ENCODE peak calls at places on chromosomes 6 and 20, in five cellular contexts. J is right atrium auricular region; F is fibroblast of lung; S is CD8-positive, alpha-beta T cell; W is tibial nerve. I is an unnamed sample.

GRCh38 chr6:56499121-56499520 is 143.6 kb downstream of the DST start:
- DNase-seq in J (no peak), F (peak; percentile 29), S (no peak), W (no peak), I (peak; percentile 25)

GRCh38 chr6:35473075-35473848 is 5.1 kb downstream of the RPL10A start:
- DNase-seq in J (no peak), F (no peak), S (no peak), W (no peak), I (no peak)

GRCh38 chr20:33659341-33660034 is 2.6 kb upstream of the C20orf144 start:
- DNase-seq in J (no peak), F (no peak), S (no peak), W (no peak), I (no peak)

GRCh38 chr6:2651966-2652365 is 98.8 kb downstream of the MYLK4 start:
- DNase-seq in J (no peak), F (no peak), S (no peak), W (no peak), I (no peak)

GRCh38 chr20:62804632-62805364 is at the start of gene OGFR:
- DNase-seq in J (no peak), F (peak; percentile 50), S (peak; percentile 31), W (peak; percentile 55), I (peak; percentile 35)

GRCh38 chr20:10672579-10673127 is 1.1 kb downstream of the JAG1 start:
- DNase-seq in J (peak; percentile 74), F (peak; percentile 65), S (no peak), W (no peak), I (peak; percentile 62)

GRCh38 chr20:58011947-58012610 is 216.4 kb downstream of the ANKRD60 start:
- DNase-seq in J (no peak), F (no peak), S (no peak), W (no peak), I (no peak)

GRCh38 chr6:26159417-26160273 is 72.4 kb downstream of the HFE start:
- DNase-seq in J (no peak), F (peak; percentile 32), S (no peak), W (no peak), I (peak; percentile 39)

GRCh38 chr6:3578981-3579380 is 122.1 kb upstream of the SLC22A23 start:
- DNase-seq in J (no peak), F (no peak), S (no peak), W (no peak), I (no peak)

GRCh38 chr6:79672631-79673065 is 41.5 kb downstream of the SH3BGRL2 start:
- DNase-seq in J (no peak), F (peak; percentile 66), S (no peak), W (no peak), I (peak; percentile 40)

GRCh38 chr6:104161960-104162669 is 697.6 kb downstream of the HACE1 start:
- DNase-seq in J (no peak), F (no peak), S (no peak), W (no peak), I (peak; percentile 10)

GRCh38 chr20:137668-138131 is 4.7 kb upstream of the DEFB126 start:
- DNase-seq in J (no peak), F (no peak), S (no peak), W (no peak), I (no peak)

GRCh38 chr20:23350007-23350854 is at the start of gene NXT1:
- DNase-seq in J (peak; percentile 99), F (peak; percentile 99), S (peak; percentile 92), W (peak; percentile 90), I (peak; percentile 99)

GRCh38 chr6:170480045-170480714 is 72.9 kb downstream of the PSMB1 start:
- DNase-seq in J (no peak), F (peak; percentile 34), S (no peak), W (no peak), I (no peak)

GRCh38 chr6:40778186-40778585 is 191.0 kb upstream of the LRFN2 start:
- DNase-seq in J (no peak), F (no peak), S (no peak), W (no peak), I (no peak)

GRCh38 chr6:47992805-47993204 is 118.2 kb downstream of the PTCHD4 start:
- DNase-seq in J (no peak), F (no peak), S (no peak), W (no peak), I (no peak)

GRCh38 chr20:54456972-54457371 is 18.4 kb upstream of the DOK5 start:
- DNase-seq in J (no peak), F (no peak), S (no peak), W (no peak), I (no peak)

GRCh38 chr6:125950293-125950692 is 6.3 kb upstream of the HINT3 start:
- DNase-seq in J (no peak), F (peak; percentile 68), S (no peak), W (no peak), I (peak; percentile 79)

GRCh38 chr6:26045046-26045938 is 41.9 kb upstream of the HFE start:
- DNase-seq in J (peak; percentile 86), F (peak; percentile 96), S (peak; percentile 54), W (peak; percentile 64), I (peak; percentile 96)

GRCh38 chr6:8174571-8174970 is 72.2 kb upstream of the EEF1E1 start:
- DNase-seq in J (no peak), F (no peak), S (no peak), W (no peak), I (no peak)

GRCh38 chr20:6746901-6747609 is 20.4 kb upstream of the BMP2 start:
- DNase-seq in J (no peak), F (no peak), S (no peak), W (no peak), I (peak; percentile 36)

GRCh38 chr6:25692472-25692871 is 40.5 kb downstream of the SCGN start:
- DNase-seq in J (no peak), F (no peak), S (no peak), W (no peak), I (no peak)

GRCh38 chr6:41584205-41584604 is 38.0 kb downstream of the FOXP4 start:
- DNase-seq in J (no peak), F (no peak), S (no peak), W (no peak), I (no peak)

GRCh38 chr6:106114492-106114891 is 28.4 kb downstream of the PRDM1 start:
- DNase-seq in J (no peak), F (no peak), S (no peak), W (no peak), I (no peak)

GRCh38 chr6:170450946-170451761 is 102.0 kb downstream of the PSMB1 start:
- DNase-seq in J (peak; percentile 28), F (no peak), S (no peak), W (no peak), I (no peak)

GRCh38 chr6:139124887-139125672 is 9.8 kb upstream of the HECA start:
- DNase-seq in J (no peak), F (peak; percentile 74), S (peak; percentile 55), W (peak; percentile 19), I (peak; percentile 66)

GRCh38 chr6:79066828-79067227 is 11.2 kb downstream of the PHIP start:
- DNase-seq in J (no peak), F (no peak), S (no peak), W (no peak), I (no peak)

GRCh38 chr6:135314543-135314942 is 133.4 kb downstream of the MYB start:
- DNase-seq in J (no peak), F (no peak), S (no peak), W (no peak), I (no peak)

GRCh38 chr6:119830494-119831295 is 481.1 kb upstream of the MAN1A1 start:
- DNase-seq in J (no peak), F (peak; percentile 29), S (no peak), W (no peak), I (no peak)

GRCh38 chr20:39036851-39037250 is 74.7 kb downstream of the DHX35 start:
- DNase-seq in J (no peak), F (peak; percentile 66), S (no peak), W (no peak), I (no peak)

GRCh38 chr6:161033667-161034066 is 42.1 kb downstream of the MAP3K4 start:
- DNase-seq in J (no peak), F (no peak), S (no peak), W (no peak), I (peak; percentile 6)

GRCh38 chr20:50628853-50629674 is 62.3 kb downstream of the RIPOR3 start:
- DNase-seq in J (no peak), F (no peak), S (no peak), W (no peak), I (no peak)

GRCh38 chr6:56689114-56689513 is 46.4 kb upstream of the DST start:
- DNase-seq in J (no peak), F (no peak), S (no peak), W (no peak), I (no peak)

GRCh38 chr6:81309841-81310240 is 442.6 kb downstream of the TENT5A start:
- DNase-seq in J (no peak), F (peak; percentile 3), S (no peak), W (no peak), I (peak; percentile 64)

GRCh38 chr6:130322673-130323268 is 43.0 kb upstream of the TMEM200A start:
- DNase-seq in J (no peak), F (peak; percentile 85), S (no peak), W (no peak), I (peak; percentile 91)

GRCh38 chr6:36715469-36715868 is 17.8 kb downstream of the RAB44 start:
- DNase-seq in J (no peak), F (no peak), S (no peak), W (no peak), I (no peak)

GRCh38 chr6:36713846-36714245 is 16.2 kb downstream of the RAB44 start:
- DNase-seq in J (no peak), F (no peak), S (no peak), W (no peak), I (no peak)

GRCh38 chr6:36714511-36714910 is 16.9 kb downstream of the RAB44 start:
- DNase-seq in J (no peak), F (no peak), S (no peak), W (no peak), I (no peak)

GRCh38 chr6:36716476-36717093 is 19.0 kb downstream of the RAB44 start:
- DNase-seq in J (no peak), F (no peak), S (no peak), W (no peak), I (no peak)

GRCh38 chr6:36712816-36713215 is 15.2 kb downstream of the RAB44 start:
- DNase-seq in J (no peak), F (no peak), S (no peak), W (no peak), I (no peak)
- TF ChIP-seq CTCF in J (no peak), F (no peak), S (no peak), W (no peak), I (no peak)

GRCh38 chr6:1311400-1312192 is at the start of gene FOXQ1:
- DNase-seq in J (no peak), F (peak; percentile 76), S (no peak), W (no peak), I (peak; percentile 43)
- H3K4me3 ChIP-seq in J (peak within 1 kb of the TSS; percentile 19), F (peak within 1 kb of the TSS; percentile 89), S (no peak within 1 kb of the TSS), W (peak within 1 kb of the TSS; percentile 0), I (peak within 1 kb of the TSS; percentile 53)

GRCh38 chr6:127606131-127606562 is 29.2 kb downstream of the C6orf58 start:
- DNase-seq in J (no peak), F (peak; percentile 54), S (no peak), W (no peak), I (peak; percentile 54)
- TF ChIP-seq CTCF in J (no peak), F (peak; percentile 33), S (peak; percentile 15), W (no peak), I (peak; percentile 34)

DNA sequence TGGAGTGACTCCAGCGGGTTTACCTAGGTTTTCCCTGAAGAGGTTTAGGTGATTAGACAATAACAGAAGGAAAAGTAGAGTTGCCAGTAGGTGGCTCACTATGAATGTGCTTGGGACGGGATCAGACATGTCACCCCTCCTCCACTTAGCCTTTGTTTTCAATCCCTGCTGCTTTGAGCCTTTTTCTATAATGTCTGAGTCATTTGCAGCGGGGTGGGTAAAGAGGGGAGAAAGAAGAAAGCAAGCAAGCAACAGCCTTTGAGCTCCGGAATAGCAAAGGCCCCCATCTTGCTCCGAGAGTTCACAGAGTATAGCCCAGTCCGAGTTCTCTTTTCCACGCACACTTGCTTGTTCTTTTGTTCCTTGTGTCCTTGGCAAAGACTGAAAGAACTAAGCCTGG is 129.1 kb downstream of the PACRG start:
- DNase-seq in J (no peak), F (peak; percentile 83), S (no peak), W (no peak), I (peak; percentile 83)
- H3K4me3 ChIP-seq in J (no peak overlapping the region), F (peak overlapping the region; percentile 33), S (no peak overlapping the region), W (no peak overlapping the region), I (peak overlapping the region; percentile 32)

I was measured in fibroblast of the aortic adventitia.